ENCODE peak calls at places on chromosomes 6 and 20, in six cellular contexts. S is activated effector memory CD4-positive, alpha-beta T cell treated with anti-CD3 and anti-CD28 coated beads, Interleukin-2, amount 50 U/mL, for 16 hours; X is fibroblast of the conjunctiva; N is germinal center; W is activated T-cell treated with anti-CD3 and anti-CD28 coated beads, Interleukin-2, amount 50 U/mL, for 4 hours; L is osteocyte. J is an unnamed sample.

GRCh38 chr20:8242066-8242465 is 110.0 kb downstream of the PLCB1 start:
- DNase-seq in S (no peak), W (no peak), X (no peak), N (no peak), L (no peak), J (no peak)

GRCh38 chr20:45823949-45824835 is 2.9 kb downstream of the TNNC2 start:
- DNase-seq in N (peak; percentile 73), W (peak; percentile 46), S (peak; percentile 82), X (peak; percentile 35), L (no peak), J (peak; percentile 65)

GRCh38 chr6:6522709-6523108 is 65.8 kb upstream of the LY86 start:
- DNase-seq in N (no peak), X (no peak), L (no peak), S (no peak), W (no peak), J (no peak)

GRCh38 chr6:40996591-40997247 is 42.3 kb downstream of the UNC5CL start:
- DNase-seq in N (no peak), S (no peak), X (no peak), W (no peak), L (no peak), J (no peak)

GRCh38 chr6:29845405-29846006 is 17.9 kb downstream of the HLA-G start:
- DNase-seq in X (no peak), L (no peak), S (peak; percentile 80), W (peak; percentile 44), N (no peak), J (no peak)

GRCh38 chr20:45983279-45983743 is 11.3 kb upstream of the ZNF335 start:
- DNase-seq in L (no peak), W (no peak), N (no peak), S (no peak), X (no peak), J (no peak)

GRCh38 chr20:61933951-61934715 is 131.5 kb downstream of the TAF4 start:
- DNase-seq in W (no peak), X (no peak), S (peak; percentile 56), L (no peak), N (no peak), J (peak; percentile 41)

GRCh38 chr6:56040271-56040670 is 164.9 kb upstream of the BMP5 start:
- DNase-seq in X (peak; percentile 72), L (no peak), N (no peak), S (no peak), W (no peak), J (no peak)

GRCh38 chr6:122476131-122476530 is 4.5 kb upstream of the SERINC1 start:
- DNase-seq in S (no peak), N (no peak), X (no peak), W (no peak), L (no peak), J (no peak)

GRCh38 chr6:56850618-56851017 is 104.3 kb upstream of the BEND6 start:
- DNase-seq in N (no peak), S (no peak), L (no peak), W (no peak), X (no peak), J (no peak)

GRCh38 chr6:135210632-135211305 is 29.7 kb downstream of the MYB start:
- DNase-seq in N (no peak), S (no peak), W (no peak), L (no peak), X (no peak), J (no peak)

GRCh38 chr20:43666376-43667328 is at the start of gene MYBL2:
- DNase-seq in L (peak; percentile 87), N (peak; percentile 83), W (peak; percentile 51), S (peak; percentile 90), X (no peak), J (peak; percentile 22)

GRCh38 chr6:149389509-149390297 is 10.4 kb upstream of the SUMO4 start:
- DNase-seq in W (no peak), L (no peak), N (no peak), X (no peak), S (no peak), J (no peak)

GRCh38 chr6:156336096-156336495 is 441.1 kb upstream of the ARID1B start:
- DNase-seq in W (no peak), S (no peak), L (peak; percentile 71), X (no peak), N (no peak), J (no peak)

GRCh38 chr6:111712398-111712797 is 106.7 kb upstream of the TRAF3IP2 start:
- DNase-seq in W (no peak), L (no peak), S (no peak), N (no peak), X (no peak), J (no peak)

GRCh38 chr20:38602185-38602581 is 574 bp downstream of the ARHGAP40 start:
- DNase-seq in N (no peak), W (no peak), X (no peak), S (no peak), L (no peak), J (no peak)

GRCh38 chr6:166672624-166673165 is 45.6 kb upstream of the RPS6KA2 start:
- DNase-seq in W (no peak), S (no peak), N (no peak), X (no peak), L (no peak), J (no peak)

GRCh38 chr6:108588586-108588985 is 27.9 kb downstream of the FOXO3 start:
- DNase-seq in N (no peak), W (no peak), X (no peak), S (no peak), L (no peak), J (no peak)

GRCh38 chr6:16440656-16441212 is 202.3 kb downstream of the GMPR start:
- DNase-seq in X (no peak), S (no peak), W (no peak), N (no peak), L (no peak), J (no peak)

GRCh38 chr20:29319725-29320124 is 1937.7 kb upstream of the DEFB115 start:
- DNase-seq in X (no peak), L (no peak), W (no peak), N (no peak), S (no peak), J (peak; percentile 20)

GRCh38 chr6:17851001-17851719 is 136.3 kb downstream of the KIF13A start:
- DNase-seq in X (no peak), L (no peak), W (no peak), N (no peak), S (no peak), J (no peak)

J was measured in psoas muscle.